ENCODE peak calls at places on chromosomes 7 and 10, in six cellular contexts. One of them, this sample, is unnamed.

GRCh38 chr10:78335691-78336401 is 302.2 kb downstream of the RPS24 start:
- DNase-seq in dorsolateral prefrontal cortex: no peak
- DNase-seq in stomach: no peak
- DNase-seq in neural crest cell: no peak
- DNase-seq in lower lobe of right lung: no peak
- DNase-seq in astrocyte: peak
- DNase-seq in this sample: no peak

GRCh38 chr7:131164025-131164899 is 163.4 kb upstream of the MKLN1 start:
- DNase-seq in dorsolateral prefrontal cortex: no peak
- DNase-seq in stomach: no peak
- DNase-seq in neural crest cell: no peak
- DNase-seq in lower lobe of right lung: no peak
- DNase-seq in astrocyte: peak
- DNase-seq in this sample: no peak

GRCh38 chr7:112938895-112939588 is 147.6 kb downstream of the GPR85 start:
- DNase-seq in dorsolateral prefrontal cortex: no peak
- DNase-seq in stomach: no peak
- DNase-seq in neural crest cell: peak
- DNase-seq in lower lobe of right lung: peak
- DNase-seq in astrocyte: peak
- DNase-seq in this sample: peak

GRCh38 chr10:84534168-84534567 is 205.8 kb downstream of the CCSER2 start:
- DNase-seq in dorsolateral prefrontal cortex: no peak
- DNase-seq in stomach: no peak
- DNase-seq in neural crest cell: no peak
- DNase-seq in lower lobe of right lung: no peak
- DNase-seq in astrocyte: no peak
- DNase-seq in this sample: no peak

GRCh38 chr7:19122018-19122588 is 4.7 kb upstream of the TWIST1 start:
- DNase-seq in dorsolateral prefrontal cortex: no peak
- DNase-seq in stomach: no peak
- DNase-seq in neural crest cell: no peak
- DNase-seq in lower lobe of right lung: no peak
- DNase-seq in astrocyte: no peak
- DNase-seq in this sample: no peak

GRCh38 chr10:131856441-131857094 is 44.2 kb upstream of the PPP2R2D start:
- DNase-seq in dorsolateral prefrontal cortex: peak
- DNase-seq in stomach: no peak
- DNase-seq in neural crest cell: no peak
- DNase-seq in lower lobe of right lung: peak
- DNase-seq in astrocyte: no peak
- DNase-seq in this sample: no peak

GRCh38 chr7:112076309-112076708 is 129.9 kb downstream of the DOCK4 start:
- DNase-seq in dorsolateral prefrontal cortex: no peak
- DNase-seq in stomach: no peak
- DNase-seq in neural crest cell: no peak
- DNase-seq in lower lobe of right lung: no peak
- DNase-seq in astrocyte: no peak
- DNase-seq in this sample: no peak

GRCh38 chr7:74598558-74598957 is 59.0 kb upstream of the GTF2I start:
- DNase-seq in dorsolateral prefrontal cortex: no peak
- DNase-seq in stomach: no peak
- DNase-seq in neural crest cell: no peak
- DNase-seq in lower lobe of right lung: no peak
- DNase-seq in astrocyte: peak
- DNase-seq in this sample: no peak

GRCh38 chr10:63264852-63265617 is 131.9 kb downstream of the NRBF2 start:
- DNase-seq in dorsolateral prefrontal cortex: no peak
- DNase-seq in stomach: no peak
- DNase-seq in neural crest cell: no peak
- DNase-seq in lower lobe of right lung: no peak
- DNase-seq in astrocyte: peak
- DNase-seq in this sample: peak

GRCh38 chr7:152756126-152756525 is 3.4 kb upstream of the ACTR3B start:
- DNase-seq in dorsolateral prefrontal cortex: no peak
- DNase-seq in stomach: no peak
- DNase-seq in neural crest cell: no peak
- DNase-seq in lower lobe of right lung: no peak
- DNase-seq in astrocyte: no peak
- DNase-seq in this sample: no peak

GRCh38 chr7:152747224-152747623 is 12.3 kb upstream of the ACTR3B start:
- DNase-seq in dorsolateral prefrontal cortex: no peak
- DNase-seq in stomach: no peak
- DNase-seq in neural crest cell: no peak
- DNase-seq in lower lobe of right lung: no peak
- DNase-seq in astrocyte: no peak
- DNase-seq in this sample: no peak

GRCh38 chr7:152751449-152752141 is 8.0 kb upstream of the ACTR3B start:
- DNase-seq in dorsolateral prefrontal cortex: no peak
- DNase-seq in stomach: no peak
- DNase-seq in neural crest cell: no peak
- DNase-seq in lower lobe of right lung: no peak
- DNase-seq in astrocyte: no peak
- DNase-seq in this sample: peak

DNA sequence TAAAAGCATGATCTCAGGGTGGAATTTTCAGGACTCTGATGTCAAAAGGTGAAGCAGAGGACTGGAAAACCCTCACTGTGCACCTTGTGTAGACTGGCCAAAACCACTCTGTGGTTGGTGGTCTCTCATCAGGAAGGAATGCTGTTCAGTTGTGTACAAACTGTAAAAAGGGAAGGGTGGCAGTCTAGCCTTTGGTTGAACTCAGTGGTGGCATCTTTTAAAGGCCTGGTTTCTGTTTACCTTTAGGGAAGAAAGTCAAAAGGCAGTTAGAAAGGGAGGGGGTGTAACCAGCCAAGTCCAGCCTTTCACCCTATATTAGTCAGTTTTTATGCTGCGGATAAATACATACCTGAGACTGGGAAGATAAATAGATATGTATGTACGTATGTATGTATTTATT is 7.0 kb upstream of the ACTR3B start:
- DNase-seq in dorsolateral prefrontal cortex: no peak
- DNase-seq in stomach: no peak
- DNase-seq in neural crest cell: no peak
- DNase-seq in lower lobe of right lung: no peak
- DNase-seq in astrocyte: no peak
- DNase-seq in this sample: no peak
- TF ChIP-seq CTCF in dorsolateral prefrontal cortex: no peak
- TF ChIP-seq CTCF in stomach: no peak
- TF ChIP-seq CTCF in neural crest cell: no peak
- TF ChIP-seq CTCF in lower lobe of right lung: no peak
- TF ChIP-seq CTCF in astrocyte: no peak
- TF ChIP-seq CTCF in this sample: no peak

GRCh38 chr7:45217358-45217757 is 59.8 kb downstream of the RAMP3 start:
- DNase-seq in dorsolateral prefrontal cortex: no peak
- DNase-seq in stomach: no peak
- DNase-seq in neural crest cell: peak
- DNase-seq in lower lobe of right lung: no peak
- DNase-seq in astrocyte: no peak
- DNase-seq in this sample: no peak
- TF ChIP-seq CTCF in dorsolateral prefrontal cortex: no peak
- TF ChIP-seq CTCF in stomach: no peak
- TF ChIP-seq CTCF in neural crest cell: peak
- TF ChIP-seq CTCF in lower lobe of right lung: peak
- TF ChIP-seq CTCF in astrocyte: peak
- TF ChIP-seq CTCF in this sample: no peak

GRCh38 chr10:76324283-76324682 is 892.9 kb downstream of the LRMDA start:
- DNase-seq in dorsolateral prefrontal cortex: no peak
- DNase-seq in stomach: peak
- DNase-seq in neural crest cell: no peak
- DNase-seq in lower lobe of right lung: peak
- DNase-seq in astrocyte: no peak
- DNase-seq in this sample: no peak
- TF ChIP-seq CTCF in dorsolateral prefrontal cortex: no peak
- TF ChIP-seq CTCF in stomach: no peak
- TF ChIP-seq CTCF in neural crest cell: no peak
- TF ChIP-seq CTCF in lower lobe of right lung: no peak
- TF ChIP-seq CTCF in astrocyte: no peak
- TF ChIP-seq CTCF in this sample: no peak

DNA sequence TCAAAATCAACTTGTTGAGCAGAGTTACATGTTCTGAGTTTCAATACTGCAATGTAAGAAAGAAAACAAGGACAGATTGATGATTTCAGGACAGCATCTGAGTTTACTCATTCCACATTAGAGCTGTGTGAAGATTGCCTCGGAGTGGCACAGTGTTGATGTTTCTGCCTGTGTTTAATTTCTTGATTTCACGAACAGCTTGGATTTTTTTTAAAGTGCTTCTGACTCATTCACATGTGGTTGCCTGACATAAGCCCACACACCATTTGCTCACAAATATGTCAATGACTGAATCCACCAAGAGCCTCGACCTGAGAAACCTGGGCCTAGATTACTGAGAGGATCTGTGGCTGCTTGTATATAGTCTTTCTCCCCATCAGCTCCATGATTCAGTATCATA is 101.3 kb upstream of the PARD3 start:
- DNase-seq in dorsolateral prefrontal cortex: no peak
- DNase-seq in stomach: no peak
- DNase-seq in neural crest cell: no peak
- DNase-seq in lower lobe of right lung: no peak
- DNase-seq in astrocyte: peak
- DNase-seq in this sample: no peak
- TF ChIP-seq CTCF in dorsolateral prefrontal cortex: no peak
- TF ChIP-seq CTCF in stomach: no peak
- TF ChIP-seq CTCF in neural crest cell: no peak
- TF ChIP-seq CTCF in lower lobe of right lung: no peak
- TF ChIP-seq CTCF in astrocyte: no peak
- TF ChIP-seq CTCF in this sample: no peak

GRCh38 chr10:112715581-112715980 is 234.5 kb upstream of the TCF7L2 start:
- DNase-seq in dorsolateral prefrontal cortex: no peak
- DNase-seq in stomach: no peak
- DNase-seq in neural crest cell: no peak
- DNase-seq in lower lobe of right lung: no peak
- DNase-seq in astrocyte: no peak
- DNase-seq in this sample: no peak

GRCh38 chr10:112712536-112712935 is 237.5 kb upstream of the TCF7L2 start:
- DNase-seq in dorsolateral prefrontal cortex: no peak
- DNase-seq in stomach: no peak
- DNase-seq in neural crest cell: no peak
- DNase-seq in lower lobe of right lung: no peak
- DNase-seq in astrocyte: no peak
- DNase-seq in this sample: no peak

GRCh38 chr10:112716076-112716475 is 234.0 kb upstream of the TCF7L2 start:
- DNase-seq in dorsolateral prefrontal cortex: no peak
- DNase-seq in stomach: no peak
- DNase-seq in neural crest cell: no peak
- DNase-seq in lower lobe of right lung: no peak
- DNase-seq in astrocyte: no peak
- DNase-seq in this sample: no peak

GRCh38 chr10:112711366-112711765 is 238.7 kb upstream of the TCF7L2 start:
- DNase-seq in dorsolateral prefrontal cortex: no peak
- DNase-seq in stomach: no peak
- DNase-seq in neural crest cell: no peak
- DNase-seq in lower lobe of right lung: no peak
- DNase-seq in astrocyte: peak
- DNase-seq in this sample: no peak

GRCh38 chr10:112713411-112713810 is 236.6 kb upstream of the TCF7L2 start:
- DNase-seq in dorsolateral prefrontal cortex: no peak
- DNase-seq in stomach: no peak
- DNase-seq in neural crest cell: no peak
- DNase-seq in lower lobe of right lung: no peak
- DNase-seq in astrocyte: peak
- DNase-seq in this sample: no peak
- TF ChIP-seq CTCF in dorsolateral prefrontal cortex: no peak
- TF ChIP-seq CTCF in stomach: no peak
- TF ChIP-seq CTCF in neural crest cell: no peak
- TF ChIP-seq CTCF in lower lobe of right lung: no peak
- TF ChIP-seq CTCF in astrocyte: no peak
- TF ChIP-seq CTCF in this sample: no peak

GRCh38 chr7:150666412-150666811 is 19.1 kb upstream of the GIMAP2 start:
- DNase-seq in dorsolateral prefrontal cortex: no peak
- DNase-seq in stomach: no peak
- DNase-seq in neural crest cell: no peak
- DNase-seq in lower lobe of right lung: no peak
- DNase-seq in astrocyte: no peak
- DNase-seq in this sample: no peak
- TF ChIP-seq CTCF in dorsolateral prefrontal cortex: no peak
- TF ChIP-seq CTCF in stomach: no peak
- TF ChIP-seq CTCF in neural crest cell: no peak
- TF ChIP-seq CTCF in lower lobe of right lung: no peak
- TF ChIP-seq CTCF in astrocyte: no peak
- TF ChIP-seq CTCF in this sample: no peak

DNA sequence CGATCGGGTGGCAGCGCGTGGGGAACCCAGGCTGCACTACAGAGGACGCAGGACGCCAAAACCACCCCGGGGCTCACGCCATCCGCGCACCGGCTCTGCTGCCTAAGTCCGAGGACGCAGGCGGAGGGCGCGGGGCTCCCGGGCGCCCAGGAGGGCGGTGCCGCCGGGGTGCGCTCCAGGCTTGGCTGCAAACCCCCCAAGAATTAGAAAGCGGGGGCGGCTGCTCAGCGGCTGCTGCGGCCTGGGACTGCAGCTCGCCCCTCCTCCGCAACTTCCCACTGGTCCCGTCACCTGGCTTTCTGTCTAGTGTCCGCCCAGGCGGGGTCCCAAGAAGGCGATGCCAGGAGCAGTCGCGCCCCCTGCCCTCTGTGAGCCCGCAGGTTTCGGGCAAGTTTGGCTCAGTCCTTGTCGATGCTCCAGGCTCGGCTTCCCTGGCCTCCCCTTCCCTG is 1.7 kb upstream of the POU6F2 start:
- DNase-seq in dorsolateral prefrontal cortex: no peak
- DNase-seq in stomach: no peak
- DNase-seq in neural crest cell: peak
- DNase-seq in lower lobe of right lung: peak
- DNase-seq in astrocyte: no peak
- DNase-seq in this sample: no peak
- TF ChIP-seq CTCF in dorsolateral prefrontal cortex: no peak
- TF ChIP-seq CTCF in stomach: no peak
- TF ChIP-seq CTCF in neural crest cell: no peak
- TF ChIP-seq CTCF in lower lobe of right lung: no peak
- TF ChIP-seq CTCF in astrocyte: no peak
- TF ChIP-seq CTCF in this sample: no peak

This sample was measured in GM10248.